ENCODE peak calls at places on chromosome 18, in five cellular contexts. K is ovary; A is posterior vena cava; Z is stimulated activated CD4-positive, alpha-beta T cell treated with anti-CD3 and anti-CD28 coated beads, Interleukin-2, amount 100 ng/mL, for 48 hours; D is GM13977. Q is an unnamed sample.

GRCh38 chr18:8952796-8953760 is 149.4 kb upstream of the NDUFV2 start:
- DNase-seq in Z (no peak), A (no peak), D (no peak), K (no peak), Q (no peak)

GRCh38 chr18:47331641-47332040 is 80.2 kb upstream of the SKOR2 start:
- DNase-seq in K (no peak), D (no peak), Z (no peak), A (no peak), Q (no peak)

GRCh38 chr18:24530630-24531111 is 70.2 kb downstream of the HRH4 start:
- DNase-seq in D (no peak), Z (no peak), K (no peak), A (no peak), Q (no peak)

GRCh38 chr18:2846241-2846637 is 567 bp upstream of the EMILIN2 start:
- DNase-seq in D (peak), Z (no peak), A (peak), K (no peak), Q (no peak)

GRCh38 chr18:48961547-48961946 is 10.8 kb upstream of the SMAD7 start:
- DNase-seq in Z (no peak), D (no peak), A (no peak), K (no peak), Q (no peak)

GRCh38 chr18:2872095-2872494 is 25.3 kb downstream of the EMILIN2 start:
- DNase-seq in D (no peak), K (no peak), Z (no peak), A (no peak), Q (no peak)

GRCh38 chr18:7273301-7273911 is 42.5 kb downstream of the LRRC30 start:
- DNase-seq in Z (no peak), A (peak), D (no peak), K (no peak), Q (no peak)

GRCh38 chr18:79631096-79631507 is 48.5 kb upstream of the CTDP1 start:
- DNase-seq in K (no peak), Z (no peak), D (no peak), A (no peak), Q (no peak)

GRCh38 chr18:49597556-49597955 is 35.7 kb downstream of the LIPG start:
- DNase-seq in A (no peak), D (no peak), K (no peak), Z (no peak), Q (no peak)

GRCh38 chr18:65735166-65735565 is 15.6 kb upstream of the CDH7 start:
- DNase-seq in K (no peak), A (no peak), D (no peak), Z (no peak), Q (no peak)

GRCh38 chr18:14914771-14915170 is 166.8 kb downstream of the ANKRD30B start:
- DNase-seq in Z (no peak), D (no peak), A (no peak), K (no peak), Q (no peak)

GRCh38 chr18:79397830-79398761 is 2.4 kb downstream of the NFATC1 start:
- DNase-seq in K (no peak), D (no peak), Z (no peak), A (peak), Q (no peak)

GRCh38 chr18:59561596-59561995 is 135.6 kb downstream of the CCBE1 start:
- DNase-seq in Z (no peak), K (no peak), D (no peak), A (no peak), Q (no peak)

GRCh38 chr18:26088482-26088881 is 1.9 kb downstream of the SS18 start:
- DNase-seq in A (no peak), K (no peak), D (no peak), Z (no peak), Q (no peak)

GRCh38 chr18:79062806-79063205 is 6.4 kb upstream of the ATP9B start:
- DNase-seq in K (no peak), A (no peak), D (no peak), Z (no peak), Q (no peak)

GRCh38 chr18:6795307-6795706 is 65.8 kb downstream of the ARHGAP28 start:
- DNase-seq in A (no peak), D (no peak), Z (no peak), K (no peak), Q (no peak)